ENCODE peak calls at places on chromosomes 1 and 21, in eight cellular contexts. B is endothelial cell, R is GM13977, J is lower leg skin, X is left ventricle myocardium inferior, O is gastrocnemius medialis, H is GM06990, V is breast epithelium. I is an unnamed sample.

GRCh38 chr1:94599090-94599813 is 57.7 kb upstream of the F3 start:
- DNase-seq in B (peak), R (no peak), J (no peak), X (no peak), O (peak), H (no peak), V (no peak), I (no peak)

GRCh38 chr21:42316891-42317290 is 1.7 kb upstream of the TFF3 start:
- DNase-seq in B (no peak), R (no peak), J (peak), X (no peak), O (no peak), H (no peak), V (no peak), I (peak)

GRCh38 chr1:208291923-208292711 is 47.9 kb upstream of the PLXNA2 start:
- DNase-seq in B (no peak), R (no peak), J (no peak), X (no peak), O (no peak), H (no peak), V (no peak), I (no peak)

GRCh38 chr21:32770514-32771133 is 931 bp downstream of the PAXBP1 start:
- DNase-seq in B (no peak), R (no peak), J (no peak), X (peak), O (no peak), H (peak), V (no peak), I (peak)

GRCh38 chr1:65959896-65960295 is 167.2 kb downstream of the PDE4B start:
- DNase-seq in B (no peak), R (no peak), J (no peak), X (no peak), O (no peak), H (no peak), V (no peak), I (no peak)

GRCh38 chr1:154784924-154785531 is 85.1 kb downstream of the KCNN3 start:
- DNase-seq in B (no peak), R (peak), J (no peak), X (no peak), O (no peak), H (peak), V (no peak), I (no peak)

GRCh38 chr1:56831874-56832693 is 12.9 kb upstream of the FYB2 start:
- DNase-seq in B (peak), R (peak), J (peak), X (peak), O (peak), H (peak), V (peak), I (peak)

GRCh38 chr1:214983126-214983869 is 99.2 kb upstream of the KCNK2 start:
- DNase-seq in B (no peak), R (no peak), J (no peak), X (no peak), O (no peak), H (no peak), V (no peak), I (no peak)

GRCh38 chr1:45172015-45172414 is 34.4 kb downstream of the ZSWIM5 start:
- DNase-seq in B (no peak), R (no peak), J (no peak), X (no peak), O (no peak), H (no peak), V (no peak), I (no peak)

GRCh38 chr1:10694274-10694632 is 102.2 kb downstream of the CASZ1 start:
- DNase-seq in B (no peak), R (peak), J (no peak), X (no peak), O (no peak), H (peak), V (no peak), I (no peak)

GRCh38 chr1:154304664-154305337 is 16.1 kb upstream of the AQP10 start:
- DNase-seq in B (no peak), R (no peak), J (no peak), X (no peak), O (no peak), H (peak), V (no peak), I (no peak)

GRCh38 chr1:178688244-178688643 is 36.8 kb upstream of the RALGPS2 start:
- DNase-seq in B (no peak), R (no peak), J (no peak), X (no peak), O (peak), H (no peak), V (no peak), I (no peak)

GRCh38 chr1:8525291-8526275 is 207.7 kb downstream of the SLC45A1 start:
- DNase-seq in B (peak), R (peak), J (peak), X (peak), O (peak), H (peak), V (peak), I (no peak)

GRCh38 chr1:4276238-4276637 is 376.2 kb upstream of the C1orf174 start:
- DNase-seq in B (no peak), R (no peak), J (no peak), X (no peak), O (no peak), H (no peak), V (no peak), I (no peak)

GRCh38 chr1:27684176-27684575 is 12.2 kb upstream of the IFI6 start:
- DNase-seq in B (no peak), R (no peak), J (no peak), X (no peak), O (no peak), H (no peak), V (no peak), I (no peak)

GRCh38 chr21:43370091-43370658 is 56.8 kb downstream of the SIK1 start:
- DNase-seq in B (no peak), R (no peak), J (no peak), X (no peak), O (no peak), H (no peak), V (no peak), I (peak)

GRCh38 chr1:108745980-108746381 is 493 bp upstream of the STXBP3 start:
- DNase-seq in B (no peak), R (no peak), J (no peak), X (no peak), O (no peak), H (no peak), V (no peak), I (no peak)

GRCh38 chr1:2104621-2105427 is 54.6 kb downstream of the PRKCZ start:
- DNase-seq in B (no peak), R (no peak), J (no peak), X (no peak), O (no peak), H (no peak), V (no peak), I (no peak)
- TF ChIP-seq CTCF in B (no peak), R (no peak), J (no peak), X (no peak), O (no peak), H (no peak), V (no peak), I (no peak)

GRCh38 chr1:85137660-85138059 is 63.2 kb downstream of the SYDE2 start:
- DNase-seq in B (no peak), R (no peak), J (no peak), X (peak), O (no peak), H (no peak), V (no peak), I (peak)

GRCh38 chr1:85134583-85135455 is 66.0 kb downstream of the SYDE2 start:
- DNase-seq in B (no peak), R (no peak), J (no peak), X (no peak), O (no peak), H (no peak), V (no peak), I (no peak)

GRCh38 chr1:85132078-85132715 is 68.6 kb downstream of the SYDE2 start:
- DNase-seq in B (no peak), R (no peak), J (no peak), X (no peak), O (no peak), H (no peak), V (no peak), I (no peak)

GRCh38 chr1:85133565-85134159 is 67.2 kb downstream of the SYDE2 start:
- DNase-seq in B (no peak), R (no peak), J (no peak), X (no peak), O (no peak), H (no peak), V (no peak), I (no peak)

GRCh38 chr1:85135456-85135798 is 65.4 kb downstream of the SYDE2 start:
- DNase-seq in B (no peak), R (no peak), J (no peak), X (no peak), O (no peak), H (no peak), V (no peak), I (no peak)
- TF ChIP-seq CTCF in B (no peak), R (no peak), J (no peak), X (no peak), O (no peak), H (no peak), V (no peak), I (no peak)

DNA sequence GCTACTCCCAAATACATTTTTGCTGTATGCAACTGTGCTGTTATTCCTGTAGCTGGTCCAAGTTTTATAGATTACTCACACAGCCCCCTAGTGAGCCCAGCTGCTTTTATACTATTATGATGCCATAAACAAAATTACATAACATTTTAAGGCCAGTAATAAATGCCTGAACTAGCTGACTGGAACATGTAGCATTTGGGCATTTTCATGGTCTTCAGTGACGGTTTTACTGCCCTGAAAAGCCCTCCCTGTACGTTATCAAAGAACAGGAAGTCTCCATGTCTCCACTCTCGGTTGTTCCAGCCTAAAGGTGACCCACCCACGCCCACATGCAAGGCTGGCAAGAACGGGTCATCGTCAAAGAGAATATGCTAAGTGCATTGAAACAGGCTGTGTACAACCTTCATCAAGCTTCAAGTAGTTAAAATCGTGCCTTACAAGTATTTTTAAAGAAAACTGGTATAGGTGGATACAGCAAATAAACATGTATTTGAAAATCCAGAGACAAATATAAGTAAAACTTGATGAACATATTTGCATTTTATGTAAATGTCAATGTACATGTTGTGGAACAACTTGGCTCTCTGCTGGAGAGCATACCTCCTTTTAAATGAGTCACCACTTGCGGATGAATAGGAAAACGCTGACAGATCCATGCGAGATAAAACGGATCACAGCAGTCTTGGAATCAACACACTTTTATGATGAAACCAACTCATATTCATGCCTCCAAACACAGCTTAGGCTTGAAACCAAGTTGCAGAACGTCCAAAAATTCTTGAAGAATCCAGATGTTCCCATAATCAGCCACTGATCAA is 520.5 kb downstream of the SMYD3 start:
- DNase-seq in B (no peak), R (no peak), J (no peak), X (no peak), O (no peak), H (no peak), V (no peak), I (no peak)
- TF ChIP-seq CTCF in B (no peak), R (no peak), J (no peak), X (no peak), O (no peak), H (no peak), V (no peak), I (no peak)

GRCh38 chr1:43505077-43505780 is 25.5 kb upstream of the PTPRF start:
- DNase-seq in B (no peak), R (no peak), J (peak), X (no peak), O (no peak), H (no peak), V (no peak), I (no peak)

GRCh38 chr1:43503534-43503933 is 27.1 kb upstream of the PTPRF start:
- DNase-seq in B (no peak), R (no peak), J (no peak), X (no peak), O (no peak), H (no peak), V (no peak), I (no peak)

GRCh38 chr1:43495204-43495603 is 35.5 kb upstream of the PTPRF start:
- DNase-seq in B (no peak), R (no peak), J (peak), X (no peak), O (no peak), H (no peak), V (no peak), I (no peak)

DNA sequence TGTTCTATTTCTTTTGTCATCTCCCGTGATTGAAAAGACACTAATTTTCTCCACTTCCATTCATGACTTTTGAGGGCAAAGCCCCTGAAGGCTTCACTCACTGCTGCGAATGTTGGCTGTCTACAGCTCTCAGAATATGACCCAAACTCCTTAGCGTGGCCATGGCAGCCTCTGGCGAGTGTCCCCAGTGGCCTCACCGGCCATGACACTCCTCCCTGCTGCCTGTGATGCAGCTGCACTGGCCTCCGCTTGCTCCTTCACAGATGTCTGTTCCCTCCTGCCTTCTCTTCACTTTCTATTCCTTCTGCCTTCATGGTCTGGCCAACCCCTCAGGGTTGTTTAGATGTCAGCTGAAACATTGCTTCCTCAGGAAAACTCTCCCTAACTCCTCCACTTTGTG is 30.8 kb upstream of the PTPRF start:
- DNase-seq in B (no peak), R (no peak), J (no peak), X (no peak), O (no peak), H (no peak), V (no peak), I (no peak)
- TF ChIP-seq CTCF in B (no peak), R (no peak), J (no peak), X (no peak), O (no peak), H (no peak), V (no peak), I (no peak)

DNA sequence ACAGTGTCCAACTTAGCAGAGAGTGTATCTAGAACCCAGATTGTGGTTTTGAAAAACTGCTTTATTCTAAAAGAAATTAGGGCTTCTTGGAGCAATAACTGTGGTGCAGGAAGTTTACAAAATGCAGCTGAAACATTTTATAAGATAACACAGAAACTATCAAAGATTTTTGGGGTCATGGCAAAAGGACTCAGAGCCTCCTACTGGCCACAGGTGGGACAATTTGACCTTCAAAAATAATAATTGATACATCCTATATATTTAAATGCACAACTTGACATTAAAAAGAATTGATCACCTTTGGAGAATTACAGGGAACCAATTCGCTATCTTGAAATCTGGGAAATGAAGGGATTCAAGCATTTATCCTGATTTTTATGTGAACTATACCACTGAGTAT is 235.2 kb downstream of the RPS6KC1 start:
- DNase-seq in B (no peak), R (no peak), J (no peak), X (no peak), O (no peak), H (no peak), V (no peak), I (no peak)
- TF ChIP-seq CTCF in B (peak), R (no peak), J (no peak), X (peak), O (no peak), H (peak), V (no peak), I (no peak)

GRCh38 chr1:24253569-24253968 is 65.6 kb upstream of the GRHL3 start:
- DNase-seq in B (no peak), R (peak), J (no peak), X (no peak), O (no peak), H (no peak), V (no peak), I (no peak)
- TF ChIP-seq CTCF in B (no peak), R (peak), J (no peak), X (no peak), O (no peak), H (peak), V (no peak), I (no peak)

DNA sequence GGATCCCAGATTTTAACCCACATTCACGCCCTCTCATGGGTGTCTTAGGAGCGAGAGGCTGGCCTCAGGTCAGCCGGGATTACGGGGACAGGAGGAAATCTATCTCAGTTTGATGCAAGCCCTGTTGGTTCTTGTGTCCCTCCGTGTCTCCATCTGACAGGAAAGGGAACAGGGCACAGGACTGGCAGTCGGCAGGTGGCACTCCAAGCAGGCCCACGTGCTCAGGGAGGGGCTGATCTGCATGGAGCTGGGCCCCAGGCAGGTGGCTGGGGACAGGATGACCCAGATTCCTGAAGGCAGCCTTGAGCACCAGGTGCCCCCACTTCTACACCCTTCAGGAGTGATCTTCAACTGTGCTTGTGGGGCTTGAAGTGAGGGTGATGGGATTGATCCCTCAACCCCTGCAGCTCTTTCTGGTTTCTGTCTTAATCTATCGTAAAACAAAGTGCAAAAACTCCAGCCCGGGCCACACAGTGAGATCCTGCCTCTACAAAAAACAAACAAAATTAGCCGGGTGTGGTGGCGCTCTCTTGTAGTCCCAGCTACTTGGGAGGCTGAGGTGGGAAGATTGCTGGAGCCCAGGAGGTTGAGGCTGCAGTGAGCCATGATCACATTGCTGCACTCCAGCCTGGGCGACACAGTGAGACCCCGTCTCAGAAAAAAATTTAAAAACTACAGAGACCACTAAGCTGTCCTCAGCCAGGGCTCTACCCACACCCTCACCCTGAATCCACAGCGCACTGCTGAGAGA is 8.3 kb downstream of the PLEKHG5 start:
- DNase-seq in B (no peak), R (no peak), J (no peak), X (no peak), O (no peak), H (no peak), V (no peak), I (no peak)
- TF ChIP-seq CTCF in B (no peak), R (no peak), J (no peak), X (no peak), O (no peak), H (no peak), V (no peak), I (no peak)

DNA sequence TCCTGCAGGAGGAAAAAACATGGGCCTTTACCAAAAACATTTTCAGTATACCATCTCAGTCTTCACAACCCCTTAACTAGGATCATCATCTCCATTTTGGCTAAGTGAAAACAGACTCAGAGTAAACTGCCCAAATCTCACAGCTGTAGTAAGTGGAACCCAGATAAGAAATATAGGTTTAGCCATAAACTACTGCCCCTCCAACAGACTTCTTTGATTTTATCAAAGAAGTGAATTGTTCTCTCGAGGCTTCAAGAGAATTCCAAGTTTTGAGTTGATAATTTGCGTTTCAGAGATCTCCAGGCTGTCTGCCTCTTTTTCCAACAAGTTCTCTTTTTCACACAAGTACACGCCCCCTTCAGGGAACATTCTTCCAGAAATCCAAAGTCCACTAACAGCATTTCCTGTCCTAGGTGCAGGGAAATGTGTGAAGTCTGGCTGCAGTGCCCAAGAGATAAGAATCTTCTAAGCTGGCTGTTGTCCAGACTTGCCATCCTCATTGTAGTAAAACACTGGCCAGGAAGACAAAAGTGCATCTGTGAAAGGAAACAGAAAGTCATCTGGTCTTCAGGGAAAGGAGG is 30.8 kb downstream of the RNF19B start:
- DNase-seq in B (peak), R (no peak), J (no peak), X (no peak), O (no peak), H (no peak), V (no peak), I (peak)
- TF ChIP-seq CTCF in B (peak), R (no peak), J (no peak), X (no peak), O (no peak), H (no peak), V (no peak), I (no peak)

DNA sequence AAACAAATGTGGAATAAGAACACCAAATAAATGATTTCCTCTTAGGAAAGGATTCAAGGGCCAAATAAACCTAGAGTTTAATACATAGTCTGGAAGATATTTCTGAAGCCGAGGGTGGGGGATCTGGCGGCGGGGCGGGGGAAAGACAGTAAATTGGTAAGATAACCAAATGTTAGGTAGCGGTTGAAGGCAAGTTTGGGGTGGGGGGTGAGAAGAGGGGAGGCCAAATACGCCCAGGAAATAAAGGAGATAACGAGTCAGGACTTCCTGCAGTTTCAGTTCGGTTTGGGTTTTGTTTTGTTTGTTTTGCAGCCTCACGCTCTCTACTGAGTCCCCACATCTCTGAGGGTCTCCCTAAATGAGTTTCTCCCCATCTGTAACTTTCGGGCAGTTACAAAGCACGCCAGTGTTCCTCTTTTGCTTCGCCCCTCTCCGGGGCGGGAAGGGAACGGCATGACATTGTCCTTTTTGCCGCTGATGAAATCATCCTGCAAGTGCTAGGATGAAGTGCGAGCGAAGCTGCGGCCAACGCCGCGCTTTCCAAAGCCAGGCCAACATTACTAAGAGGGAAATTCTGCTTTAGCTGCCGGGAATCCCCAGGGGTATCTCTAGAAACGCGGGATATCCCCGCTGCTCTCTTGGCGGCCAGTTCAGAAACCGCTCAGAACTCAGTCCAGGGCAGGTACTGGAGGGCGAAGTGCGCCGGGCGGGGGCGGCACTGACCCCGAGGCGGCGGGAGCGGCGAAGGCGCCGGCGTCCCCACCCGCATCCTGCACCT is 811 bp downstream of the NIBAN1 start:
- DNase-seq in B (peak), R (peak), J (peak), X (peak), O (peak), H (no peak), V (no peak), I (peak)
- TF ChIP-seq CTCF in B (no peak), R (no peak), J (no peak), X (no peak), O (no peak), H (no peak), V (no peak), I (no peak)

GRCh38 chr1:118861216-118861615 is 126.9 kb downstream of the TBX15 start:
- DNase-seq in B (no peak), R (no peak), J (no peak), X (no peak), O (no peak), H (no peak), V (no peak), I (no peak)
- TF ChIP-seq CTCF in B (no peak), R (no peak), J (no peak), X (no peak), O (no peak), H (no peak), V (no peak), I (no peak)